ENCODE peak calls at places on chromosomes 1 and 21, in ten cellular contexts. G, X, Z, Q, Y, J, E, A, M and K are unnamed samples.

GRCh38 chr1:78472251-78472620 is 18.5 kb upstream of the PTGFR start:
- DNase-seq in G (no peak), X (no peak), Z (no peak), Q (no peak), Y (no peak), J (no peak), E (no peak), A (no peak), M (no peak), K (no peak)

GRCh38 chr1:184800876-184801275 is 46.2 kb upstream of the EDEM3 start:
- DNase-seq in G (no peak), X (no peak), Z (no peak), Q (no peak), Y (no peak), J (no peak), E (no peak), A (no peak), M (no peak), K (no peak)

GRCh38 chr1:112759228-112759627 is 44.1 kb upstream of the PPM1J start:
- DNase-seq in G (no peak), X (no peak), Z (no peak), Q (no peak), Y (no peak), J (no peak), E (no peak), A (no peak), M (no peak), K (no peak)

GRCh38 chr1:181676269-181676668 is 193.0 kb downstream of the CACNA1E start:
- DNase-seq in G (no peak), X (peak), Z (peak), Q (no peak), Y (no peak), J (no peak), E (no peak), A (peak), M (peak), K (peak)

GRCh38 chr1:153140484-153140883 is 10.2 kb downstream of the SPRR2G start:
- DNase-seq in G (no peak), X (no peak), Z (no peak), Q (no peak), Y (no peak), J (no peak), E (no peak), A (no peak), M (no peak), K (no peak)

GRCh38 chr1:108009603-108010195 is 44.7 kb upstream of the VAV3 start:
- DNase-seq in G (no peak), X (no peak), Z (peak), Q (no peak), Y (no peak), J (no peak), E (no peak), A (no peak), M (no peak), K (peak)

GRCh38 chr1:180268556-180269044 is 38.5 kb downstream of the LHX4 start:
- DNase-seq in G (no peak), X (no peak), Z (no peak), Q (no peak), Y (no peak), J (no peak), E (no peak), A (no peak), M (no peak), K (no peak)

GRCh38 chr1:207913951-207914350 is 3.0 kb upstream of the CD34 start:
- DNase-seq in G (no peak), X (no peak), Z (no peak), Q (no peak), Y (no peak), J (no peak), E (no peak), A (no peak), M (no peak), K (no peak)

GRCh38 chr1:18340787-18341186 is 139.9 kb upstream of the KLHDC7A start:
- DNase-seq in G (no peak), X (no peak), Z (no peak), Q (no peak), Y (no peak), J (no peak), E (no peak), A (no peak), M (no peak), K (no peak)

GRCh38 chr1:70319750-70320149 is 34.8 kb downstream of the ANKRD13C start:
- DNase-seq in G (peak), X (peak), Z (peak), Q (no peak), Y (no peak), J (no peak), E (no peak), A (peak), M (no peak), K (peak)
- H3K27ac ChIP-seq in G (no peak), X (peak), Z (peak), Q (no peak), Y (no peak), J (no peak), E (no peak), A (peak), M (no peak), K (no peak)

DNA sequence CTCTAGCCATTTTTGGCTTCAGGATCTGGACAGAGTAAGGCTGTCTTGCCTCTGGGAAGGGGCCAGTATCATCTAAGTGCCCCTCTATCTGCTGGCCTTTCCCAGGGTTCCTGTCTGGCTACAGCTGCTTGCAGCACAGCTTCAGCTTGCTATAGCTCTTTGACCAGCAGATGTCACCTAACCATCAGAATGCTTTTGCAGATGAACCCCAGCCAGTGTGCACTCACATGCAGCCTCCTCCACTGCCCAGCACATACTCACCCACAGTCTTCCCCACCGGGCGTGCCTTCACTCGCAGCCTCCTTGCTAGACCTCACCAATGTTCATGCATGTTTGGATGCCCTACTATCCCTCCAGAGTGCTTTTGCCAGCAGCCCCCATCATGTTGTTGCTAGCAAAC is 769.0 kb downstream of the BRINP3 start:
- DNase-seq in G (no peak), X (peak), Z (peak), Q (no peak), Y (no peak), J (no peak), E (no peak), A (no peak), M (no peak), K (no peak)
- TF ChIP-seq CTCF in G (peak), X (peak), Z (no peak), Q (no peak), Y (no peak), J (no peak), E (no peak), A (peak), M (no peak), K (no peak)

GRCh38 chr1:53825306-53825705 is 12.8 kb downstream of the NDC1 start:
- DNase-seq in G (no peak), X (no peak), Z (no peak), Q (no peak), Y (no peak), J (no peak), E (no peak), A (no peak), M (no peak), K (no peak)

GRCh38 chr1:53821380-53821779 is 16.7 kb downstream of the NDC1 start:
- DNase-seq in G (no peak), X (no peak), Z (no peak), Q (no peak), Y (no peak), J (no peak), E (no peak), A (no peak), M (no peak), K (no peak)

GRCh38 chr1:53822931-53823330 is 15.2 kb downstream of the NDC1 start:
- DNase-seq in G (no peak), X (no peak), Z (no peak), Q (no peak), Y (no peak), J (no peak), E (no peak), A (no peak), M (no peak), K (no peak)

DNA sequence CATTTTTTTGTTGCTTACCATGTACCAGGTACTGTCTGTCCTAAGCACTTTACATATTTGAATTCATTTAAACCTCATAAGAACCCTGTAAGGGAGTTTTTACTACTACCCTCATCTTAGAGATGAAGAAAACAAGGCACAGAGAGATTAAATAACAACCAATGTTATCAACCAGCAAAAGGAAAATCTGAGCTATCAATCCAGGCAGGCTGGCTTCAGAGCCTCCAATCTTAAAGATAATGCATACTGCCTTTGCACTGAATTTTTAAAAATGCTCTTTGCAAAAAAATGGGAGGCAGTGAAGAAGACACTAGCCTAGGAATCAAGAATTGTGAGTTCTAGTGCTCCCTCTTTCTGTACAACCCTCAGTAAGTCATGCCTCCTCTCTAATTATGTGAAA is 18.7 kb downstream of the NDC1 start:
- DNase-seq in G (no peak), X (no peak), Z (no peak), Q (no peak), Y (no peak), J (no peak), E (no peak), A (no peak), M (no peak), K (no peak)
- H3K27ac ChIP-seq in G (no peak), X (no peak), Z (no peak), Q (no peak), Y (no peak), J (no peak), E (no peak), A (no peak), M (no peak), K (no peak)

GRCh38 chr1:39122056-39122455 is 82.4 kb upstream of the MACF1 start:
- DNase-seq in G (no peak), X (no peak), Z (no peak), Q (no peak), Y (no peak), J (no peak), E (no peak), A (no peak), M (no peak), K (no peak)
- TF ChIP-seq CTCF in G (no peak), X (no peak), Z (no peak), Q (no peak), Y (no peak), J (no peak), E (no peak), A (no peak), M (no peak), K (no peak)

DNA sequence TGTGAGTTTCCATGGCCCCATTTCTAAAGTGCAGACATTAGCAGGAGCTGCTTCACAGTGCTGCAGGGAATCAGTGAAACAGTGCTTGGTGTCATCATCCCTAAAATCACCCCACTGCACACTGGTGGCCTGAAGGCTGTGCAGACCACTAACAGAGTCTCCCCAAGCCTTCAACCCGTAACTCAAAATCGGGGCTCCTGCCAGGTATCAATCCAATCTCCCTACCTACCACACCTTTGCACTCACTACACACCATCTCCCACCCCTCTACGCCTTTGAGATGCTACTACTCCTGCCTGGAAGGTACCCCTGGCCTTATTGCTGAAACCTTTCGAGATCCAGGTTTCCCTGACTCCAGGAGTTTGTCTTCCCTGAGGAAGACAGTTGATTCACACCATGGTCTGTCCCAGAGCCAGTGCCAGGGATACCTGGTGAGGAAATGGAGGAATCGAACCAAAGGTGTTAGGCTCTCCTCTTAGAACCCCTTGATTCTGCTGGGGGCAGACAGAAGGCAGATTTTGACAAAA is 25.5 kb downstream of the SLC2A1 start:
- DNase-seq in G (no peak), X (no peak), Z (no peak), Q (no peak), Y (no peak), J (no peak), E (peak), A (no peak), M (no peak), K (no peak)
- H3K27ac ChIP-seq in G (no peak), X (peak), Z (no peak), Q (peak), Y (peak), J (peak), E (no peak), A (peak), M (no peak), K (peak)

GRCh38 chr21:24486973-24487372 is 1120.3 kb downstream of the MRPL39 start:
- DNase-seq in G (no peak), X (no peak), Z (no peak), Q (no peak), Y (no peak), J (no peak), E (no peak), A (no peak), M (no peak), K (no peak)
- TF ChIP-seq CTCF in G (no peak), X (no peak), Z (no peak), Q (no peak), Y (no peak), J (no peak), E (no peak), A (no peak), M (no peak), K (no peak)

DNA sequence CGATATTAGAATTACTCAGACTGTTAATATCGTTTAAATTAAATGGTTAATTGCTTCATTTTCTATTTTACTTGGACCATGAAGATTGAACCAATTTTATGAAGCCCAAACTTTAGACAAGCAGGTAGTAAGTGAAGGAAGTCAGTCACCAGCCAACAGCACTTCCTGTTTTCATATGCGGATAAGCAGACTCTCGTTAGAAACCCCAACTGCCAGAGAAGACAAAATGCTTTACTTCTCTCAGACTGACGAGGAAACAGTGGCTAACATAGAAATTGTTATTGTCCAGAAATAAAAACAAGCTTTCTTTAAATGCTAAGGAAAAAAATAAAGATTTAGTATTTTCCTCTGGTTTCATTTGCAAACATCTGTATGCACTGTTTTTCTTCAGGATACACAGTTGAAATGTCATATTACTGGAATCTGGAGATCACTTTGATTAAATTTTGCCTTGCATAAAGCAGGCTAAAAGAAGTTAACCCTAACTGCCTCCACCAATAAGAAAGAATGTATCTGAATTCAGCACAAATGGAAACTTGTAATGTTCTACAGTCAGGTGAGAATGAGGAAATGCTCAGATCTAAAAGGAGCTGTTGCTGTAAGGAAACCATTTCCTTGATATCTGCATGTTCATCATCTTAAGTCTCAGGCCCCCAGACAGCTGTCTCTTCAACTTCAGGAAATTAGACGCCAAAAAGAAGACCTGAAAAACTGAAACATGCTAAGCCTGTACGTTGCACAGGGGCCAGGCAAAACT is 129.8 kb upstream of the SAMSN1 start:
- DNase-seq in G (no peak), X (no peak), Z (no peak), Q (no peak), Y (no peak), J (no peak), E (no peak), A (no peak), M (no peak), K (no peak)
- H3K27ac ChIP-seq in G (no peak), X (no peak), Z (no peak), Q (no peak), Y (peak), J (peak), E (no peak), A (no peak), M (peak), K (no peak)

GRCh38 chr1:162497723-162498441 is at the start of gene UHMK1:
- DNase-seq in G (peak), X (peak), Z (peak), Q (peak), Y (peak), J (peak), E (peak), A (peak), M (peak), K (peak)
- TF ChIP-seq CTCF in G (no peak), X (no peak), Z (no peak), Q (no peak), Y (no peak), J (no peak), E (no peak), A (no peak), M (no peak), K (no peak)